ENCODE peak calls at places on chromosomes 13 and 19, in nine cellular contexts. J is kidney epithelial cell; P is T-cell; I is KG1; K is activated effector memory CD4-positive, alpha-beta T cell treated with Interleukin-2 at 50 U/mL for 16 hours; L is ovary; V is tibial nerve; U is EL; M is stimulated activated CD4-positive, alpha-beta T cell treated with anti-CD3 and anti-CD28 coated beads, TNF-alpha, amount 100 ng/mL, for 1 hour. G is an unnamed sample.

GRCh38 chr13:98484289-98485219 is 92.4 kb downstream of the STK24 start:
- DNase-seq in J (peak), M (peak), P (peak), L (no peak), I (no peak), V (no peak), K (peak), U (peak), G (peak)

GRCh38 chr19:737591-738093 is 13.3 kb upstream of the MISP start:
- DNase-seq in V (no peak), L (peak), J (no peak), M (peak), U (peak), K (peak), I (peak), P (peak), G (no peak)

GRCh38 chr13:25662516-25662915 is 290.7 kb downstream of the ATP8A2 start:
- DNase-seq in I (no peak), U (no peak), P (no peak), V (no peak), J (no peak), K (no peak), L (no peak), M (no peak), G (no peak)

GRCh38 chr19:37855098-37855497 is 51.3 kb downstream of the WDR87 start:
- DNase-seq in V (no peak), U (no peak), P (no peak), K (no peak), J (no peak), L (no peak), I (no peak), M (no peak), G (peak)

GRCh38 chr19:11697284-11697855 is 41.4 kb downstream of the ZNF823 start:
- DNase-seq in P (no peak), L (no peak), U (no peak), V (no peak), I (no peak), M (no peak), K (no peak), J (no peak), G (no peak)

GRCh38 chr13:112740502-112741131 is 50.8 kb downstream of the ATP11A start:
- DNase-seq in K (no peak), M (no peak), V (peak), J (no peak), I (no peak), P (no peak), U (peak), L (peak), G (no peak)

GRCh38 chr13:35979378-35979911 is 151.7 kb downstream of the DCLK1 start:
- DNase-seq in P (no peak), L (peak), M (no peak), U (peak), J (no peak), V (peak), K (no peak), I (no peak), G (peak)

GRCh38 chr19:24052811-24053210 is 34.2 kb upstream of the ZNF254 start:
- DNase-seq in P (no peak), K (no peak), U (no peak), I (peak), M (no peak), L (no peak), V (no peak), J (no peak), G (no peak)

GRCh38 chr13:110913911-110914292 is 967 bp downstream of the ANKRD10 start:
- DNase-seq in L (no peak), K (no peak), I (no peak), M (no peak), P (peak), J (no peak), U (no peak), V (no peak), G (no peak)

GRCh38 chr13:98910501-98910951 is 67.3 kb downstream of the DOCK9 start:
- DNase-seq in V (no peak), M (peak), P (no peak), U (peak), K (no peak), I (no peak), L (no peak), J (peak), G (no peak)

GRCh38 chr13:79056706-79057105 is 349.3 kb downstream of the RBM26 start:
- DNase-seq in M (no peak), J (no peak), U (no peak), L (no peak), V (no peak), K (no peak), I (no peak), P (no peak), G (no peak)

GRCh38 chr19:13095934-13096890 is 6.4 kb downstream of the LYL1 start:
- DNase-seq in I (peak), M (no peak), K (no peak), V (no peak), J (no peak), U (no peak), P (no peak), L (peak), G (no peak)

GRCh38 chr19:54554896-54555295 is 18.7 kb upstream of the LILRA2 start:
- DNase-seq in I (no peak), L (no peak), U (no peak), K (no peak), V (no peak), J (no peak), P (no peak), M (no peak), G (no peak)

GRCh38 chr13:23610966-23611486 is 40.8 kb downstream of the TNFRSF19 start:
- DNase-seq in K (no peak), V (no peak), P (no peak), I (no peak), U (no peak), J (no peak), L (no peak), M (no peak), G (no peak)

GRCh38 chr13:93727301-93728141 is 500.9 kb downstream of the GPC6 start:
- DNase-seq in L (no peak), U (peak), I (no peak), M (no peak), K (no peak), V (no peak), P (no peak), J (no peak), G (no peak)

GRCh38 chr19:51439021-51439465 is 19.2 kb downstream of the SIGLEC8 start:
- DNase-seq in M (no peak), J (no peak), U (peak), V (no peak), P (no peak), I (peak), L (no peak), K (no peak), G (no peak)

GRCh38 chr13:80030491-80030890 is 310.4 kb downstream of the SPRY2 start:
- DNase-seq in P (no peak), L (no peak), I (no peak), V (no peak), U (peak), J (no peak), K (no peak), M (no peak), G (peak)

GRCh38 chr13:114010401-114011101 is 36.7 kb upstream of the C13orf46 start:
- DNase-seq in J (no peak), P (no peak), V (no peak), I (no peak), U (no peak), K (no peak), M (no peak), L (no peak), G (no peak)

GRCh38 chr13:83995930-83996329 is 113.7 kb upstream of the SLITRK1 start:
- DNase-seq in K (no peak), J (no peak), P (no peak), M (no peak), I (no peak), L (no peak), V (no peak), U (no peak), G (peak)

GRCh38 chr19:1992759-1993260 is 22.7 kb downstream of the BTBD2 start:
- DNase-seq in V (no peak), M (no peak), U (no peak), J (no peak), L (peak), K (no peak), P (no peak), I (no peak), G (peak)

GRCh38 chr13:23510544-23510916 is 59.7 kb upstream of the TNFRSF19 start:
- DNase-seq in P (no peak), J (no peak), V (no peak), I (no peak), U (no peak), L (no peak), K (no peak), M (no peak), G (no peak)

GRCh38 chr19:48752511-48753365 is at the start of gene FUT1:
- DNase-seq in K (peak), L (no peak), P (peak), U (peak), J (no peak), M (no peak), I (no peak), V (no peak), G (peak)

GRCh38 chr19:4208385-4209094 is 20.8 kb upstream of the EBI3 start:
- DNase-seq in I (no peak), K (no peak), P (no peak), J (no peak), L (no peak), U (peak), V (no peak), M (no peak), G (no peak)

GRCh38 chr13:42992585-42993122 is 613 bp upstream of the EPSTI1 start:
- DNase-seq in P (no peak), L (no peak), U (no peak), V (no peak), I (no peak), M (no peak), K (no peak), J (no peak), G (no peak)

GRCh38 chr13:28494537-28494860 is 429 bp downstream of the FLT1 start:
- DNase-seq in J (no peak), U (no peak), P (no peak), L (no peak), I (no peak), K (no peak), V (no peak), M (no peak), G (no peak)

GRCh38 chr13:59722580-59722900 is 441.2 kb downstream of the DIAPH3 start:
- DNase-seq in U (no peak), P (no peak), M (no peak), L (no peak), J (no peak), V (no peak), I (no peak), K (no peak), G (no peak)

GRCh38 chr13:51494151-51494550 is 41.3 kb upstream of the INTS6 start:
- DNase-seq in L (no peak), J (no peak), K (no peak), V (no peak), I (no peak), U (peak), P (no peak), M (no peak), G (no peak)

GRCh38 chr19:35442091-35442490 is 6.0 kb upstream of the FFAR2 start:
- DNase-seq in L (no peak), M (no peak), V (no peak), J (no peak), I (no peak), U (no peak), K (no peak), P (no peak), G (no peak)

GRCh38 chr19:10946964-10947657 is 13.7 kb upstream of the SMARCA4 start:
- DNase-seq in I (no peak), K (no peak), J (no peak), U (peak), P (no peak), V (no peak), L (no peak), M (no peak), G (no peak)

GRCh38 chr13:20988909-20989735 is 72.3 kb downstream of the LATS2 start:
- DNase-seq in V (no peak), L (no peak), P (no peak), K (no peak), U (no peak), J (no peak), M (no peak), I (no peak), G (no peak)

GRCh38 chr19:28039677-28040381 is 1173.1 kb downstream of the UQCRFS1 start:
- DNase-seq in M (no peak), K (no peak), P (no peak), V (no peak), U (no peak), J (no peak), L (no peak), I (no peak), G (no peak)

GRCh38 chr13:39417643-39418042 is 185.3 kb downstream of the LHFPL6 start:
- DNase-seq in U (peak), P (no peak), M (no peak), I (no peak), K (no peak), V (no peak), J (peak), L (peak), G (no peak)

GRCh38 chr19:46295401-46296308 is 1.2 kb upstream of the HIF3A start:
- DNase-seq in I (no peak), V (no peak), L (no peak), K (no peak), J (no peak), P (no peak), M (no peak), U (no peak), G (no peak)

GRCh38 chr13:46885018-46885417 is 11.8 kb downstream of the HTR2A start:
- DNase-seq in L (no peak), I (no peak), M (no peak), U (peak), P (no peak), K (no peak), V (no peak), J (peak), G (no peak)

GRCh38 chr13:35764359-35765015 is 288.0 kb upstream of the MAB21L1 start:
- DNase-seq in J (no peak), L (no peak), V (no peak), K (no peak), M (no peak), P (no peak), I (no peak), U (peak), G (no peak)

GRCh38 chr19:2488942-2489731 is 13.2 kb downstream of the GADD45B start:
- DNase-seq in J (no peak), U (peak), I (no peak), V (no peak), P (no peak), M (no peak), L (peak), K (no peak), G (peak)

G was measured in testis.